ENCODE peak calls at places on chromosomes 1 and 21, in five cellular contexts. M, H, T, S and G are unnamed samples.

GRCh38 chr1:3836421-3836820 is 20.6 kb downstream of the CEP104 start:
- DNase-seq in M (peak), H (no peak), T (no peak), S (no peak), G (no peak)

GRCh38 chr1:34500451-34500850 is 254.4 kb upstream of the GJB5 start:
- DNase-seq in M (peak), H (peak), T (no peak), S (no peak), G (no peak)

GRCh38 chr1:20069932-20070331 is at the start of gene PLA2G5:
- DNase-seq in M (peak), H (no peak), T (no peak), S (no peak), G (peak)

GRCh38 chr1:118204106-118204505 is 19.1 kb upstream of the SPAG17 start:
- DNase-seq in M (no peak), H (no peak), T (no peak), S (no peak), G (no peak)

GRCh38 chr1:33612877-33613487 is 140.5 kb downstream of the ZSCAN20 start:
- DNase-seq in M (peak), H (peak), T (peak), S (peak), G (peak)

GRCh38 chr1:246324711-246325110 is 182.4 kb downstream of the SMYD3 start:
- DNase-seq in M (no peak), H (peak), T (no peak), S (no peak), G (no peak)

GRCh38 chr1:61445269-61445825 is 279.6 kb downstream of the TM2D1 start:
- DNase-seq in M (peak), H (no peak), T (no peak), S (no peak), G (no peak)

GRCh38 chr1:202844935-202845334 is 34.2 kb downstream of the PCAT6 start:
- DNase-seq in M (peak), H (no peak), T (no peak), S (no peak), G (no peak)

GRCh38 chr1:224616761-224617409 is 768 bp downstream of the CNIH3 start:
- DNase-seq in M (no peak), H (peak), T (no peak), S (no peak), G (no peak)

GRCh38 chr1:113297749-113298148 is 92.6 kb upstream of the MAGI3 start:
- DNase-seq in M (no peak), H (no peak), T (no peak), S (no peak), G (no peak)

GRCh38 chr1:54814148-54814498 is 13.0 kb upstream of the TTC22 start:
- DNase-seq in M (no peak), H (no peak), T (peak), S (no peak), G (no peak)

GRCh38 chr1:224613486-224613885 is 2.6 kb upstream of the CNIH3 start:
- DNase-seq in M (no peak), H (no peak), T (no peak), S (no peak), G (no peak)

GRCh38 chr1:77413541-77414335 is 131.9 kb downstream of the AK5 start:
- DNase-seq in M (peak), H (no peak), T (no peak), S (no peak), G (no peak)

GRCh38 chr21:25563399-25564116 is 43.7 kb downstream of the MRPL39 start:
- DNase-seq in M (peak), H (no peak), T (no peak), S (no peak), G (no peak)

GRCh38 chr1:2212167-2212541 is 16.0 kb upstream of the SKI start:
- DNase-seq in M (no peak), H (no peak), T (no peak), S (no peak), G (no peak)

GRCh38 chr1:116448785-116449385 is 75.8 kb downstream of the ATP1A1 start:
- DNase-seq in M (peak), H (no peak), T (no peak), S (no peak), G (no peak)

GRCh38 chr1:121458291-121459048 is 273.7 kb downstream of the SRGAP2C start:
- DNase-seq in M (no peak), H (no peak), T (no peak), S (no peak), G (no peak)

GRCh38 chr1:15799004-15799867 is 8.2 kb downstream of the UQCRHL start:
- DNase-seq in M (peak), H (peak), T (peak), S (peak), G (no peak)

GRCh38 chr1:213852107-213852506 is 135.7 kb upstream of the PROX1 start:
- DNase-seq in M (no peak), H (no peak), T (no peak), S (no peak), G (no peak)

GRCh38 chr1:26768755-26769154 is 19.0 kb upstream of the PIGV start:
- DNase-seq in M (peak), H (no peak), T (no peak), S (no peak), G (no peak)

GRCh38 chr1:71047635-71048607 is at the start of gene PTGER3:
- DNase-seq in M (peak), H (peak), T (peak), S (no peak), G (no peak)

GRCh38 chr1:160911441-160911840 is 26.5 kb upstream of the ITLN1 start:
- DNase-seq in M (peak), H (no peak), T (no peak), S (no peak), G (no peak)

GRCh38 chr1:154351363-154352068 is 26.2 kb downstream of the ATP8B2 start:
- DNase-seq in M (no peak), H (no peak), T (no peak), S (no peak), G (no peak)

GRCh38 chr1:205988585-205988995 is 14.6 kb downstream of the RAB7B start:
- DNase-seq in M (no peak), H (no peak), T (no peak), S (no peak), G (no peak)

GRCh38 chr1:219507432-219507831 is 105.5 kb downstream of the ZC3H11B start:
- DNase-seq in M (peak), H (no peak), T (no peak), S (no peak), G (no peak)

GRCh38 chr21:36323032-36323431 is 3.0 kb downstream of the MORC3 start:
- DNase-seq in M (no peak), H (no peak), T (no peak), S (no peak), G (no peak)

GRCh38 chr1:54803761-54804470 is 2.8 kb upstream of the TTC22 start:
- DNase-seq in M (peak), H (peak), T (no peak), S (no peak), G (no peak)

GRCh38 chr1:198780376-198780775 is 141.5 kb downstream of the PTPRC start:
- DNase-seq in M (no peak), H (no peak), T (no peak), S (no peak), G (no peak)

GRCh38 chr1:21313886-21314796 is 23.9 kb upstream of the ECE1 start:
- DNase-seq in M (no peak), H (no peak), T (peak), S (no peak), G (no peak)
- H3K27ac ChIP-seq in M (no peak), H (peak), T (peak), S (peak), G (peak)

GRCh38 chr21:40351006-40351405 is 483.8 kb downstream of the PCP4 start:
- DNase-seq in M (no peak), H (no peak), T (no peak), S (no peak), G (no peak)

GRCh38 chr21:40356644-40357043 is 489.4 kb downstream of the PCP4 start:
- DNase-seq in M (no peak), H (no peak), T (no peak), S (no peak), G (no peak)

GRCh38 chr21:40349591-40349990 is 482.4 kb downstream of the PCP4 start:
- DNase-seq in M (no peak), H (no peak), T (no peak), S (no peak), G (no peak)

DNA sequence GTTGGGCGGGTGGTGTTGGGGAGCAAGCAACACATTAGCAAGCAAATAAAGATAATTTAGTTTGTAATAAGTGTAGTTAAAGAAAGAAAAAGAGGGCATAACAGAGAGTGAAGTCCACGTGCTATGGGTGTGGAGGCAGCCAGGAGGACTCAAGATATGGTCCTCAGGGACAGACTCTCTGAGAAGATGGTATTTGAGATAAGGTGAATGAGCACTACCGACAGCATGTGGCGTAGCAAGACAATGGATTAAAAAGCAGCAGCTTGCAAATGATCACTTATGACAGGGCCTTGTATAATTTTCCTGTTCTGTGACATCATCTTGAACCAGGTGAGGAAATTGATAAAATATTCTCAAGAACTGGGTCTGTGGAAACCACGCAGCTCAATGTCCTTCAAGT is 487.8 kb downstream of the PCP4 start:
- DNase-seq in M (no peak), H (no peak), T (no peak), S (no peak), G (no peak)
- H3K27ac ChIP-seq in M (no peak), H (no peak), T (no peak), S (no peak), G (no peak)

GRCh38 chr1:236381565-236382158 is 12.4 kb upstream of the EDARADD start:
- DNase-seq in M (no peak), H (no peak), T (no peak), S (no peak), G (no peak)
- H3K27ac ChIP-seq in M (no peak), H (no peak), T (no peak), S (no peak), G (no peak)

DNA sequence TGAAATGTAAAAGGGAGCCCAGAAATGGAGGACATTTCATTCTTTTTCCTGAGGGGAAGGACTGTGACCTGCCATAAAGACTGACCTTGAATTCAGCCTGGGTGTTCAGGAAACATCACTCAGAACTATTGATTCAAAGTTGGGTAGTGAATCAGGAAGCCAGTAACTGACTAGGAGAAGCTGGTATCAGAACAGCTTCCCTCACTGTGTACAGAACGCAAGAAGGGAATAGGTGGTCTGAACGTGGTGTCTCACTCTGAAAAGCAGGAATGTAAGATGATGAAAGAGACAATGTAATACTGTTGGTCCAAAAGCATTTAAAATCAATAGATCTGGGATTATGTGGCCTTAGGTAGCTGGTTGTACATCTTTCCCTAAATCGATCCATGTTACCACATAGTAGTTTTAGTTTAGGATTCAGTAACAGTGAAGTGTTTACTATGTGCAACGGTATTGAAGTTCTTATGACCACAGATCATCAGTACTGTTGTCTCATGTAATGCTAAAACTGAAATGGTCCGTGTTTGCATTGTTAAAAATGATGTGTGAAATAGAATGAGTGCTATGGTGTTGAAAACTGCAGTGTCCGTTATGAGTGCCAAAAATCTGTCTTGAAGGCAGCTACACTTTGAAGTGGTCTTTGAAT is 2.9 kb downstream of the RGS2 start:
- DNase-seq in M (peak), H (no peak), T (no peak), S (no peak), G (no peak)
- H3K27ac ChIP-seq in M (no peak), H (no peak), T (peak), S (no peak), G (no peak)

GRCh38 chr1:234927312-234927967 is 201.2 kb downstream of the TOMM20 start:
- DNase-seq in M (no peak), H (peak), T (no peak), S (no peak), G (no peak)

GRCh38 chr1:234926574-234927311 is 201.9 kb downstream of the TOMM20 start:
- DNase-seq in M (no peak), H (peak), T (no peak), S (no peak), G (no peak)

GRCh38 chr1:234927968-234928635 is 200.5 kb downstream of the TOMM20 start:
- DNase-seq in M (no peak), H (no peak), T (no peak), S (no peak), G (no peak)

GRCh38 chr1:234929369-234929768 is 199.3 kb downstream of the TOMM20 start:
- DNase-seq in M (no peak), H (peak), T (no peak), S (no peak), G (no peak)

DNA sequence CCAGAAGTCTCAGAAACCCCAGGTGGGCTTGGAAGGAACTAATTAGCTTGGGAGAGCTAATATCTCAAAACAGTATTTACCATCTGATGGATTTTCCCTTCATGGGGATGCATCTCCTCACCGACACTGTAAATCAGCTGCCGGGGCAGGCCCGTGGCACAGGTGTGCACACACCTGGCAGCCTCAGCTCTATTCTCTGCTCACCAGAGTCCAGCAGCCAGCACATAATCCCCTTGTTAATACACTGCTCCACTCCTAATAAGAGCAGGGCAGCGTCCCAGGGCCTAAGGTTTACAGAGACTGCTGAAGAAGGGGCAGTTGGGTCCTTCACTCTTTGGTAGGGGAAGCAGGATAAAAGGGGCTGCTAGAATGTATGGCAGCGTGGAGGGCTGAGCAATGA is 200.0 kb downstream of the TOMM20 start:
- DNase-seq in M (no peak), H (no peak), T (no peak), S (no peak), G (no peak)
- H3K27ac ChIP-seq in M (no peak), H (no peak), T (no peak), S (no peak), G (no peak)

GRCh38 chr1:211944733-211945500 is 90.4 kb downstream of the INTS7 start:
- DNase-seq in M (peak), H (peak), T (peak), S (no peak), G (peak)
- H3K27ac ChIP-seq in M (no peak), H (no peak), T (no peak), S (no peak), G (no peak)

DNA sequence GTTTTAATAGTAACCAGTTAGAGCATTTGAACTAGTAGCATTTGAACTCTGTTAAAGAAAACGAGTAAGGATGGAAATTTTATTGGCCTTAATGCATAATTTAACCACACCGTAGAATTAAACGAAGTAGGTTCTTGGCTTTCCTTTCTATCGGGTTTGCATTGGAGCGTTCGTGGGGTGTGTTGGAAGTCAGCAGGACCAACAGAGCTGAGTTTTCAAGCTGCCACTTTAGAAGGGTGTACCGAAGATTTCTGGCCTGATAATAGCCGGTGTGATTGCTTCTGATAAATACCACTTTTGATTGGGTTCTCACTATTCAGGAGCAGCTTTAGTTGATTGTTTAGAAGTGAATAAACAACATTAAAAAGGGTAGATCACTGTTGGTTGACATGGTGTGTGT is 1.1 kb downstream of the GPSM2 start:
- DNase-seq in M (peak), H (no peak), T (no peak), S (no peak), G (no peak)
- H3K27ac ChIP-seq in M (no peak), H (no peak), T (no peak), S (no peak), G (peak)

GRCh38 chr1:230857077-230857476 is 11.2 kb downstream of the C1orf198 start:
- DNase-seq in M (no peak), H (no peak), T (no peak), S (no peak), G (peak)

GRCh38 chr1:230858918-230859819 is 9.2 kb downstream of the C1orf198 start:
- DNase-seq in M (peak), H (no peak), T (peak), S (peak), G (peak)

GRCh38 chr1:230855886-230856285 is 12.4 kb downstream of the C1orf198 start:
- DNase-seq in M (no peak), H (no peak), T (no peak), S (no peak), G (no peak)

GRCh38 chr1:230858236-230858820 is 10.0 kb downstream of the C1orf198 start:
- DNase-seq in M (no peak), H (no peak), T (no peak), S (no peak), G (no peak)

DNA sequence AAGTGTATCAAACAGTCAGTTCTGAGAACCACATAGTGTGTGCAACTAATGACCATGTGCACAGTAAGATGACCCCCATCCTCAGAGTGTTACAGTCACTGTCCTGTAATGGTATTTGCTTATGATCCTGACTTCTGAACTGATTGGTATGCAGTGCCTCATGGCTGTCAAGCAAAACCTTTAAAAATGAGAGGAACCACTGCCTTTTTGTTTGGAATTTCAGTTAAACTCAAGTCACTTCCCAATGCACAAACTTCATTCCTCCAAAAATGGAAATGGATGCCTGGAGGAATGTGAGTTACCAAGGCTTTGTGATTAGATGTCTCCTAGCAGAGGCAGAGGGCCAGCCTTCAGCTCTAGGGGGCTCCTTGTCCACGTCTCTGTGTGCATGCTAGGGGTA is 10.5 kb downstream of the C1orf198 start:
- DNase-seq in M (no peak), H (no peak), T (no peak), S (no peak), G (no peak)
- H3K27ac ChIP-seq in M (no peak), H (no peak), T (no peak), S (no peak), G (peak)